ENCODE peak calls at places on chromosomes 1 and 21, in four cellular contexts. R is testis, H is adrenal gland, P is H54. V is an unnamed sample.

GRCh38 chr1:30840904-30841598 is 67.5 kb downstream of the SDC3 start:
- DNase-seq in P (no peak), R (no peak), H (peak; percentile 45), V (peak; percentile 59)

GRCh38 chr1:218514694-218515093 is 169.6 kb downstream of the TGFB2 start:
- DNase-seq in R (no peak), H (no peak), P (no peak), V (no peak)

GRCh38 chr1:219066631-219067349 is 106.9 kb upstream of the LYPLAL1 start:
- DNase-seq in P (no peak), H (no peak), R (no peak), V (no peak)

GRCh38 chr1:17125756-17126237 is 6.5 kb upstream of the PADI2 start:
- DNase-seq in H (peak; percentile 85), P (peak; percentile 67), R (peak; percentile 95), V (peak; percentile 94)

GRCh38 chr1:47941609-47942237 is 55.5 kb downstream of the TRABD2B start:
- DNase-seq in R (no peak), P (no peak), H (no peak), V (no peak)

GRCh38 chr1:182786223-182787001 is 3.2 kb upstream of the NPL start:
- DNase-seq in R (peak; percentile 63), P (peak; percentile 63), H (peak; percentile 64), V (peak; percentile 71)

GRCh38 chr1:100883963-100884362 is 10.7 kb downstream of the EXTL2 start:
- DNase-seq in R (no peak), H (no peak), P (peak; percentile 19), V (no peak)

GRCh38 chr21:26177187-26177586 is 6.6 kb upstream of the APP start:
- DNase-seq in H (no peak), P (no peak), R (peak; percentile 48), V (no peak)

GRCh38 chr1:220219865-220220698 is 52.2 kb downstream of the RAB3GAP2 start:
- DNase-seq in P (no peak), H (no peak), R (no peak), V (peak; percentile 4)

GRCh38 chr1:168728452-168729404 is at the start of gene DPT:
- DNase-seq in H (no peak), P (no peak), R (no peak), V (no peak)

GRCh38 chr1:234998174-234998741 is 130.4 kb downstream of the TOMM20 start:
- DNase-seq in P (no peak), H (no peak), R (no peak), V (no peak)

GRCh38 chr21:27561116-27561515 is 594.2 kb upstream of the ADAMTS5 start:
- DNase-seq in R (no peak), H (no peak), P (no peak), V (no peak)

GRCh38 chr1:41281367-41281766 is 39.3 kb upstream of the SCMH1 start:
- DNase-seq in P (no peak), R (no peak), H (no peak), V (peak; percentile 42)

GRCh38 chr1:185156321-185156853 is 366 bp downstream of the TRMT1L start:
- DNase-seq in H (no peak), P (peak; percentile 31), R (no peak), V (peak; percentile 92)

GRCh38 chr1:114002492-114003290 is 23.4 kb downstream of the OLFML3 start:
- DNase-seq in P (no peak), H (no peak), R (peak; percentile 19), V (peak; percentile 36)

GRCh38 chr1:226360106-226360746 is 47.7 kb downstream of the PARP1 start:
- DNase-seq in H (no peak), P (no peak), R (no peak), V (no peak)

GRCh38 chr1:205994342-205994741 is 8.9 kb downstream of the RAB7B start:
- DNase-seq in R (no peak), P (no peak), H (no peak), V (peak; percentile 8)

GRCh38 chr1:244060117-244060516 is 9.0 kb downstream of the ZBTB18 start:
- DNase-seq in H (no peak), R (no peak), P (no peak), V (no peak)

GRCh38 chr21:44297525-44298290 is 2.1 kb upstream of the PFKL start:
- DNase-seq in P (peak; percentile 99), H (peak; percentile 88), R (peak; percentile 93), V (peak; percentile 84)

GRCh38 chr1:46204406-46204742 is 1.2 kb downstream of the LURAP1 start:
- DNase-seq in H (peak; percentile 42), R (no peak), P (no peak), V (no peak)

GRCh38 chr1:25700124-25700523 is 83.5 kb downstream of the MAN1C1 start:
- DNase-seq in R (peak; percentile 73), P (no peak), H (peak; percentile 59), V (no peak)

GRCh38 chr1:201785291-201785690 is 43.7 kb upstream of the IPO9 start:
- DNase-seq in R (no peak), H (no peak), P (no peak), V (no peak)

GRCh38 chr1:229882621-229883020 is 184.4 kb upstream of the GALNT2 start:
- DNase-seq in R (no peak), P (no peak), H (no peak), V (no peak)

GRCh38 chr1:26268290-26269197 is 11.3 kb upstream of the SH3BGRL3 start:
- DNase-seq in R (no peak), P (no peak), H (no peak), V (no peak)

GRCh38 chr1:206111528-206111927 is 5.7 kb downstream of the AVPR1B start:
- DNase-seq in H (no peak), R (no peak), P (no peak), V (no peak)

GRCh38 chr1:172533511-172534116 is 664 bp downstream of the SUCO start:
- DNase-seq in H (peak; percentile 25), R (peak; percentile 52), P (peak; percentile 20), V (peak; percentile 46)

GRCh38 chr1:172531412-172531811 is 1.5 kb upstream of the SUCO start:
- DNase-seq in P (no peak), H (no peak), R (no peak), V (no peak)

GRCh38 chr1:172531846-172532699 is 877 bp upstream of the SUCO start:
- DNase-seq in H (peak; percentile 94), P (peak; percentile 67), R (peak; percentile 97), V (peak; percentile 91)

GRCh38 chr1:172530000-172530399 is 3.0 kb upstream of the SUCO start:
- DNase-seq in P (no peak), H (no peak), R (no peak), V (no peak)

DNA sequence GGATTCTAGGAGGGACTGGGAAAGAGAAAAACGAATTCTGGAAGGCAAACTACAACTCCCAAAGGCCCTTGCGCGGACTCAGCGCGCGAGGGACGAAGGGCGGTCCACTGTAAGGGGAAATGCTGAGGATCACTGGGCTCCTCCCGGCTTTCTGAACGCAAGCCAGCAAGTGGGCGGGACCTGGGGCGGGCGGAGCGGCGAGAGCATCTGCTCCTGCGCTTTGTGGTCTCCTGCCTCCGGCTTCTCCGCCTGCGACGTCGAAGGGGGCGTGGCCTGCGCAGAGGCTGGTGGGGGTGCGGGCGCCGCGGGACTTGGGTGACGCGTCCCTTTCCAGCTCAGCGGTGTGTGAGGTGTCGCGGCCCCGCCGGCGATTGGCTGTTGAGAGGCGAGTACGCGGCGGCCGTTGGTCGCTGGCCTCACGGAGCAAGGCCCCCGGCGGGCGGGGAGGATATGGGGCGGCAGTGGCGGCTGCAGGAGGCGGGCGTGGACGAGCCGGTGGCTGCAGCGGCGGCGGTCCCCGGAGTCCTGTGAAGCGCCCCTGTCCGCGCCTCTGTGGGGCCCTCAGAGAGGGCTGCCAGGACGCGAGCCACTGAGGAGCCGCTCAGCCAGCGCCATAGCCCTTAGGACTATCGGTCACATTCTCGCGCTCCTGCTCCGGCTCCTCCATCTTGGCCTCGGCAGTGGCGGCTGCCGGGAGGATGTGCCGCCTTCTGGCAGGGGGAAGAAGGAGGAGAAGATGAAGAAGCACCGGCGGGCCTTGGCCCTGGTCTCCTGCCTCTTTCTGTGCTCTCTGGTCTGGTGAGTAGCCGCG is at the start of gene SUCO:
- DNase-seq in P (peak; percentile 85), R (peak; percentile 99), H (peak; percentile 100), V (peak; percentile 100)
- TF ChIP-seq POLR2A in P (peak; percentile 94), R (peak; percentile 93), H (peak; percentile 99), V (peak; percentile 99)

DNA sequence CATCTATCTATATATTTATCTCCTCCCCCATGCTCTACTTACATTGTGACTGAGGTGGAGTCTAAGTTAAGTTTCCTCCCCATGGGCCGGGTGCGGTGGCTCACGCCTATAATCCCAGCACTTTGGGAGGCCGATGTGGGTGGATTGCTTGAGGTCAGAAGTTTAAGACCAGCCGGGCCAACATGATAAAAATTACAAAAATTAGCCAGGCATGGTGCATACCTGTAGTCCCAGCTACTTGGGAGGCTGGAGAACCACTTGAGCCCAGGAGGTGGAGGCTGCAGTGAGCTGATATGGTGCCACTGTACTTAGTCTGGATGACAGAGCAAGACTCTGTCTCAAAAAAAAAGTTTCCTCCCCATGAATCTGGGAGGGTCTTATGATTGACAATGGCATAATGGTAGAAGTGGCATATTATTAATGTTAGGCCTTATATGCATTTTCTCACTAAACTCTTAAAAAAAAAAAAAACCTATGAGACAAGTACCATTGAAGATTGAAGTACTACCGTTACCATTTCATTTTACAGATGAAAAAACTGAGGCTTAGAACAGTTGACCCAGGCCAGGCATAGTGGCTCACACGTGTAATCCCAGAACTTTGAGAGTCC is 11.2 kb downstream of the F11R start:
- DNase-seq in P (no peak), R (no peak), H (no peak), V (no peak)
- TF ChIP-seq POLR2A in P (no peak), R (no peak), H (no peak), V (no peak)

DNA sequence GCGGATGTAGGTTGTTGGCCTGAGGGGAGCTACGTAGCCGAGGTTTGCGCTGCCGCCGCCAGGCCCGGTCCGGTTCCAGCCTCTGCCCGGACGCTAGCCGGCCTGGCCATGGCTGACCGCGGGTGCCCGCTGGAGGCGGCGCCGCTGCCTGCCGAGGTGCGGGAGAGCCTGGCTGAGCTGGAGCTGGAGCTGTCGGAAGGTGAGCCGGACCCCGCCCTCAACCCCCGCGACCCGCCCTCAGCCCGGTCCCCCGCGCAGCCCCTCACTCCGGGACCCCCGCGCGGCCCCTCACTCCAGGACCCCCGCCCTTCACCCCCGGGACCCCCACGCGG is 299 bp downstream of the DIP2A start:
- DNase-seq in H (no peak), P (no peak), R (no peak), V (no peak)
- TF ChIP-seq POLR2A in H (no peak), P (peak; percentile 89), R (no peak), V (no peak)

DNA sequence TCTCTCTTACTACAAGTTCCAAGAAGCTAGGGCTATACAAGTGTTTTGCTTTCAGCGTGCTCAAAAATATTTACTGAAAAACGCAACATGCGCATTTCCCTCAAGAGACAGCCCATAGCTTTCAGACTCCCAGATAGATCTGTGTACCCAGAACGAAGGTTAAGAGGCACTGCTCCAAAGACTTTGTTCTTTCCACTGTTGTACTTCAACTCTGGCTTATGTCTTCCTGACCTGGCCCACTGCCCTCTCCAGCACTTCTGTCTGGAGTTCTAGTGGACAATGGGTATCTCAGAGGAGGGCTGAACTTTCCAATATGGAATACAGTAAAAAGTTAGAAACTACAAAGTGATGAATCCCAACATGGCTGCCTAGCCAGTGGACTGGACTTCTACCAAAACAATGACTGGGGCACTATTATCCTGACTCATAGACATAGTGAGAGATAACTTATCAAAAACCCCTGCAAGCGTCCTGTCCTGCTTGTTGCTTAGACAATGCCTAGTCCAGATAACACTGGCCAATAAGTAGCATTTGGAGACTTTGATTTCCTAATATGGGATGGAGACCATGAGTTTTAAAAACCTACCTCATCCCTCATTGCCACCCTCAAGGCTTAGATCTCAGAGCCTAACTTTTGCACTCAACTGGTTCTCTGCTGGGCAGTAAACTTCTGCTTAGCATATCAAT is 8.8 kb upstream of the ADAR start:
- DNase-seq in R (no peak), P (no peak), H (no peak), V (no peak)
- TF ChIP-seq POLR2A in R (no peak), P (no peak), H (no peak), V (no peak)

V was measured in upper lobe of left lung.